ENCODE peak calls at places on chromosomes 4 and X, in ten cellular contexts. M is HepG2, A is H9, C is cardiac muscle cell, U is PC-9, P is thyroid gland, N is tibial artery, Q is transverse colon, B is astrocyte, Z is upper lobe of right lung. Y is an unnamed sample.

GRCh38 chr4:81698536-81698935 is 226.8 kb upstream of the RASGEF1B start:
- DNase-seq in M (no peak), N (no peak), U (no peak), P (no peak), Z (no peak), Q (no peak), A (no peak), C (peak; percentile 32), B (no peak), Y (no peak)

GRCh38 chrX:76148753-76149152 is 24.1 kb upstream of the PBDC1 start:
- DNase-seq in Q (peak; percentile 50), C (peak; percentile 26), A (peak; percentile 26), N (no peak), U (peak; percentile 27), M (peak; percentile 17), B (peak; percentile 20), Z (no peak), P (peak; percentile 45), Y (peak; percentile 33)

GRCh38 chr4:141246243-141246642 is 25.5 kb downstream of the ZNF330 start:
- DNase-seq in Z (no peak), A (no peak), P (no peak), Q (no peak), U (no peak), C (peak; percentile 6), M (no peak), B (peak; percentile 72), N (no peak), Y (peak; percentile 74)

GRCh38 chr4:107896158-107896645 is 35.1 kb upstream of the CYP2U1 start:
- DNase-seq in M (peak; percentile 36), B (peak; percentile 100), U (peak; percentile 44), N (no peak), P (peak; percentile 10), Q (no peak), A (no peak), Z (no peak), C (no peak), Y (peak; percentile 97)

GRCh38 chr4:173365359-173365996 is 5.3 kb upstream of the SAP30 start:
- DNase-seq in U (no peak), A (no peak), C (no peak), N (no peak), M (no peak), Z (no peak), B (no peak), P (no peak), Q (peak; percentile 20), Y (no peak)

GRCh38 chr4:17817027-17817426 is 6.2 kb downstream of the NCAPG start:
- DNase-seq in U (no peak), B (peak; percentile 62), N (no peak), C (peak; percentile 56), A (no peak), M (peak; percentile 29), P (no peak), Q (no peak), Z (no peak), Y (peak; percentile 78)

GRCh38 chr4:83118869-83119268 is 4.3 kb upstream of the PLAC8 start:
- DNase-seq in Q (no peak), P (no peak), B (no peak), N (no peak), U (no peak), A (no peak), C (no peak), M (no peak), Z (no peak), Y (no peak)

GRCh38 chrX:44101300-44101699 is 128.1 kb upstream of the NDP start:
- DNase-seq in N (no peak), Q (no peak), A (no peak), B (no peak), U (no peak), C (no peak), P (no peak), M (no peak), Z (no peak), Y (no peak)

DNA sequence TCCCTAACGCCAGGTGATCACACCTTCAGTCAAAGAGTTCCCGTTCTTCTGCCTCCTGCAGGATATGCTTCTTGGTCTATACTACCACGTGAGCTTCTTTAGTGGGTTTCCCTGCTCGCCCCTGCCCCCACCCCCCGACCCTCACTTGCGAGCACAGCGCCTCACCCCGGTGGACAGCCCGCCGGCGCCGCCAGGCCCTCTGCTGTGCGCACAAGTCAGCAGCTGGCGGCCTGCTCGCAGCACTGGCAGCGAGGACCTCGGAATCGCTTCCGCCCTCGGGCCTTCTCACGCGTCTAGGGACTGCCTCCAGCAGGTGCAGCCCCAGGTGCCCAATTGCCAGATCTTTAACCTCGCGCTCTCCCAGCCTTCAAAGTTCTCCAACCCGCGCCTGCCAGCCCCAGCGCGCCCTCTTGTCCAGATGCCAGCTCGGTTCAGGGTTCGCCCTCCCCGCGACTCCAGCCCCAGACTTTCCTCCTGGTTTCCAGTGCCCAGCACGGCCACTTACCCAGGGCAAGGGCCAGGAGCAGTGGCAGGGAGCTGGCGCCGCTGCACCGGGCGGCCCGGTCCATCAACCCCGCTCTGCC is 474 bp downstream of the BTC start:
- DNase-seq in P (peak; percentile 88), A (peak; percentile 91), B (no peak), Z (peak; percentile 90), N (peak; percentile 77), C (peak; percentile 65), M (peak; percentile 3), U (peak; percentile 56), Q (peak; percentile 79), Y (no peak)
- TF ChIP-seq CTCF in P (peak; percentile 47), A (peak; percentile 64), B (peak; percentile 11), Z (peak; percentile 25), N (peak; percentile 43), C (peak; percentile 52), M (peak; percentile 55), U (no peak), Q (peak; percentile 26), Y (peak; percentile 10)

DNA sequence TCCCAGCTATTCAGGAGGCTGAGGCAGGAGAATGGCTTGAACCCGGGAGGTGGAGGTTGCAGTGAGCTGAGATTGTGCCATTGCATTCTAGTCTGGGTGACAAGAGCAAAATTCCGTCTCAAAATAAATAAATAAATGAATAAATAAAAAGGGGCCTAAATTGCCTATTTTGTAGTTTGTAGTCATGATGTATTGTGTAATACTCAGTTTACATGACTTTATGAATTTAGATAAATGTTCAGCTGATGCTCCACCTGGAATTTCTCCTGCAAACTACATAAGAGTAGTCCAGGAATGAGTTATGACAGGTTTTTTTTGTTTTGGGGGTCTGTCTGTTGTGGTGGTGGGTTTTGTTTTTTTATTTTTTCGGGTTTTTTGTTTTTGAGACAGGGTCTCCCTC is 31.1 kb downstream of the RBMX start:
- DNase-seq in C (no peak), B (no peak), Z (no peak), U (no peak), Q (no peak), P (no peak), N (no peak), M (no peak), A (no peak), Y (no peak)
- H3K4me1 ChIP-seq in C (no peaks in the 10 kb centered on the region), B (no peaks in the 10 kb centered on the region), Z (peaks cover 8% of the 10 kb centered on the region), U (no peaks in the 10 kb centered on the region), Q (no peaks in the 10 kb centered on the region), P (no peaks in the 10 kb centered on the region), N (no peaks in the 10 kb centered on the region), M (peaks cover 8% of the 10 kb centered on the region), A (no peaks in the 10 kb centered on the region), Y (no peaks in the 10 kb centered on the region)

DNA sequence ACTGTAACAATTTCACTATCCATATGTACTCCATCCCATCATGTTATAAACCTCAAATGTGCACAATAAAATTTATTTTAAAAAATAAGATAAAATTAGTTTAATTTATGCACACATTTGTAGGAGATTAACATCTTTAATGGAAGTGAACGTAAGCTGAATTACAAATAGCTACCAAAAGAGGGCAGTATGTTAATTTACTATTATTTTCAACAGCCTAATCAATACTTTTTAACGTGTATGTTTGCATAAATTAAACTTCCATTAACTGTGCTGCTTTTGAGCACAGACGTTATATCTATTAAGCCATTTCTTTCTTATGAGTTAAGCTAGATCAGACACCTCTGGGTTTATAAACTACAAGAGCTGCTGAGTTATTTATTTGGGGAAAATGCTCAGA is 56.5 kb upstream of the PHKA2 start:
- DNase-seq in A (no peak), P (no peak), N (no peak), C (no peak), Z (no peak), B (no peak), U (no peak), Q (no peak), M (no peak), Y (no peak)
- TF ChIP-seq CTCF in A (peak; percentile 64), P (peak; percentile 39), N (peak; percentile 6), C (peak; percentile 22), Z (peak; percentile 28), B (peak; percentile 17), U (peak; percentile 72), Q (no peak), M (peak; percentile 22), Y (peak; percentile 32)

DNA sequence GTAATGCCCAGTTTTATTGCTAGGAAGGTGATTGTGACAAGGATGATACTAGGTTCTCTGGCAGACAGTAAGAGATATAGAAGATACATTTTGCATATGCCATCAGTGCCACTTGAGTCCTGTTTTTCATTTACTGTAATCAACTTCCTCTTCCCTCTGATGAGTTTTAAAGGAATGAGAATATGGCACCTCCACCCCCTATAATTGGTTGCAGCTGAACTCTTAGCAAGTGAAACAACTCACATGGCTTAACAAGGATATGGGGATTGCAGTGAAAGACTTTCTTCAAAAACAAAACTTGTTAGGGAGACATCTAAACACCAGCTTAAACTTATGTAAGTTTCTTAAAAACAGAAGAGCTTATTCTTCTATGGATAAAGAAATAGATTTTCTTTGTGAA is 90.0 kb downstream of the AREG start:
- DNase-seq in M (no peak), U (no peak), N (no peak), Q (no peak), Z (no peak), B (no peak), C (no peak), A (no peak), P (no peak), Y (no peak)
- H3K4me1 ChIP-seq in M (peaks cover 19% of the 10 kb centered on the region), U (no peaks in the 10 kb centered on the region), N (no peaks in the 10 kb centered on the region), Q (no peaks in the 10 kb centered on the region), Z (no peaks in the 10 kb centered on the region), B (peaks cover 4% of the 10 kb centered on the region), C (no peaks in the 10 kb centered on the region), A (no peaks in the 10 kb centered on the region), P (no peaks in the 10 kb centered on the region), Y (peaks cover 4% of the 10 kb centered on the region)

GRCh38 chrX:115948018-115948923 is 222.3 kb upstream of the AGTR2 start:
- DNase-seq in U (peak; percentile 21), P (no peak), C (no peak), Q (peak; percentile 34), Z (no peak), A (no peak), M (peak; percentile 47), N (no peak), B (no peak), Y (peak; percentile 8)
- TF ChIP-seq CTCF in U (peak; percentile 66), P (no peak), C (no peak), Q (no peak), Z (no peak), A (peak; percentile 51), M (peak; percentile 80), N (no peak), B (no peak), Y (no peak)